ENCODE peak calls at places on chromosome 20, in eight cellular contexts. V is left ventricle myocardium inferior, G is lower leg skin, Z is fibroblast of the aortic adventitia, H is heart right ventricle, P is brain microvascular endothelial cell, R is psoas muscle, S is left lung. O is an unnamed sample.

GRCh38 chr20:33601016-33601415 is 61.1 kb upstream of the C20orf144 start:
- DNase-seq in V (no peak), G (no peak), Z (no peak), H (no peak), P (no peak), R (no peak), S (no peak), O (no peak)

GRCh38 chr20:50992733-50993457 is 30.0 kb downstream of the KCNG1 start:
- DNase-seq in V (no peak), G (no peak), Z (peak; percentile 76), H (no peak), P (peak; percentile 85), R (no peak), S (no peak), O (peak; percentile 72)

GRCh38 chr20:2874456-2874855 is 1.2 kb downstream of the PTPRA start:
- DNase-seq in V (no peak), G (no peak), Z (peak; percentile 8), H (no peak), P (no peak), R (no peak), S (no peak), O (no peak)

GRCh38 chr20:1945134-1945618 is 48.7 kb downstream of the PDYN start:
- DNase-seq in V (peak; percentile 41), G (peak; percentile 78), Z (peak; percentile 64), H (peak; percentile 35), P (no peak), R (peak; percentile 85), S (peak; percentile 87), O (no peak)

GRCh38 chr20:52247548-52247947 is 56.0 kb upstream of the ZFP64 start:
- DNase-seq in V (no peak), G (no peak), Z (no peak), H (no peak), P (no peak), R (no peak), S (no peak), O (no peak)

GRCh38 chr20:53642196-53643030 is 48.8 kb upstream of the ZNF217 start:
- DNase-seq in V (no peak), G (peak; percentile 42), Z (peak; percentile 61), H (peak; percentile 38), P (peak; percentile 79), R (no peak), S (no peak), O (no peak)

GRCh38 chr20:50224553-50225255 is 34.1 kb downstream of the CEBPB start:
- DNase-seq in V (peak; percentile 61), G (peak; percentile 81), Z (peak; percentile 98), H (peak; percentile 68), P (peak; percentile 43), R (peak; percentile 86), S (no peak), O (no peak)

GRCh38 chr20:52984451-52984810 is 12.3 kb downstream of the TSHZ2 start:
- DNase-seq in V (no peak), G (no peak), Z (no peak), H (no peak), P (no peak), R (no peak), S (peak; percentile 43), O (no peak)

GRCh38 chr20:52766645-52767435 is 205.3 kb upstream of the TSHZ2 start:
- DNase-seq in V (peak; percentile 27), G (no peak), Z (no peak), H (no peak), P (no peak), R (no peak), S (no peak), O (no peak)

GRCh38 chr20:37408930-37409210 is 62.9 kb downstream of the SRC start:
- DNase-seq in V (no peak), G (no peak), Z (no peak), H (no peak), P (no peak), R (no peak), S (no peak), O (no peak)

GRCh38 chr20:46923550-46923949 is 28.9 kb downstream of the EYA2 start:
- DNase-seq in V (no peak), G (no peak), Z (no peak), H (no peak), P (no peak), R (no peak), S (no peak), O (no peak)

GRCh38 chr20:25695532-25696383 is 895 bp downstream of the ZNF337 start:
- DNase-seq in V (no peak), G (peak; percentile 24), Z (peak; percentile 14), H (peak; percentile 30), P (no peak), R (no peak), S (no peak), O (no peak)

GRCh38 chr20:3749689-3750639 is 17.5 kb downstream of the HSPA12B start:
- DNase-seq in V (no peak), G (no peak), Z (no peak), H (no peak), P (no peak), R (no peak), S (peak; percentile 87), O (no peak)

GRCh38 chr20:61404311-61404710 is 152.2 kb downstream of the CDH4 start:
- DNase-seq in V (no peak), G (no peak), Z (no peak), H (no peak), P (no peak), R (no peak), S (no peak), O (no peak)

DNA sequence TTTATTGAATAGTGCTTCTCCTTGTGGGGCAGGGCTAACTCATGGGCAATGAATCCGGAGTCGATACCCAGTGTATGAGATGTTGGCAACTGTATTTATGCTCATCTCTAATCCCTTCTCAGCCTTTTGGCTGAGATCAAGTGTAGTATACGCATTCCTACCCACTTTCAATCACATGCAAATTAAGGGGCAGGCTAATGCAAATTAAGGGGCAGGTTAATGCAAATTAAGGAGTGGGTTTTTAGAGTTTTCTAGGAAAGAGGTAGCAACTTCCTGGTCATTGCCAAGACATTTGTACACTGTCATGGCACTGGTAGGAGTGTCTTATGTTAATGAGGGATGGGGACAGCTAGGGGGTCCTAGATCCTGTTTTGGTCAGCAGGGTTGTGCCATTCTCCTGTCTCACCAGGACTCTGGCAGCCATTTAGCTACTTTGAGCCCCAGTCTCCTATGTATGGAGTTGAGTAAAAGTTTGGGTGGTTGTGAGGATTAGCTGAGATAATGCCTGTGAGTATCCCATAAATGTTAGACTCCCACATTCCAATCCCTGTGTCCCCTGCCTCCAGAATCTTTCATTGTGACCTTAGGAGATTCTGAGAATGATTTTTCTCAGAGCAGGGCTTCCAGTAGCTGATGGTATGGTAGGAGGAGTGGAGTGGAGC is at the start of gene CNBD2:
- DNase-seq in V (no peak), G (no peak), Z (no peak), H (no peak), P (no peak), R (no peak), S (no peak), O (no peak)
- H3K4me3 ChIP-seq in V (no peak within 1 kb of the TSS), G (no peak within 1 kb of the TSS), Z (no peak within 1 kb of the TSS), H (no peak within 1 kb of the TSS), P (no peak within 1 kb of the TSS), R (no peak within 1 kb of the TSS), S (no peak within 1 kb of the TSS), O (no peak within 1 kb of the TSS)

DNA sequence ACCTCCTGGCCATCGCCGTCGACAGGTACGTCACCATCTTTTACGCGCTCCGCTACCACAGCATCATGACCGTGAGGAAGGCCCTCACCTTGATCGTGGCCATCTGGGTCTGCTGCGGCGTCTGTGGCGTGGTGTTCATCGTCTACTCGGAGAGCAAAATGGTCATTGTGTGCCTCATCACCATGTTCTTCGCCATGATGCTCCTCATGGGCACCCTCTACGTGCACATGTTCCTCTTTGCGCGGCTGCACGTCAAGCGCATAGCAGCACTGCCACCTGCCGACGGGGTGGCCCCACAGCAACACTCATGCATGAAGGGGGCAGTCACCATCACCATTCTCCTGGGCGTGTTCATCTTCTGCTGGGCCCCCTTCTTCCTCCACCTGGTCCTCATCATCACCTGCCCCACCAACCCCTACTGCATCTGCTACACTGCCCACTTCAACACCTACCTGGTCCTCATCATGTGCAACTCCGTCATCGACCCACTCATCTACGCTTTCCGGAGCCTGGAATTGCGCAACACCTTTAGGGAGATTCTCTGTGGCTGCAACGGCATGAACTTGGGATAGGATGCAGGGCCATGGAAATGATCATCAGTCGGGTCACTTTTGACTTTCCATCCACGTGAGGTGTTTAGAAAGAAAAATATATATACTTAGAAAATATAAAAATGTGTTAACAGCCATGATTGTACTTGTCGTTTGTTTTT is 868 bp downstream of the MC3R start:
- DNase-seq in V (no peak), G (no peak), Z (no peak), H (no peak), P (no peak), R (peak; percentile 12), S (peak; percentile 67), O (no peak)
- TF ChIP-seq CTCF in V (peak; percentile 44), G (no peak), Z (no peak), H (peak; percentile 7), P (peak; percentile 23), R (no peak), S (no peak), O (peak; percentile 74)

GRCh38 chr20:56816349-56816748 is 187.2 kb downstream of the TFAP2C start:
- DNase-seq in V (no peak), G (no peak), Z (no peak), H (no peak), P (no peak), R (no peak), S (no peak), O (no peak)

GRCh38 chr20:56820984-56821383 is 191.9 kb downstream of the TFAP2C start:
- DNase-seq in V (no peak), G (no peak), Z (no peak), H (no peak), P (no peak), R (no peak), S (no peak), O (no peak)

GRCh38 chr20:56815796-56816195 is 186.7 kb downstream of the TFAP2C start:
- DNase-seq in V (no peak), G (no peak), Z (no peak), H (no peak), P (no peak), R (no peak), S (no peak), O (no peak)

GRCh38 chr20:56817780-56818675 is 188.9 kb downstream of the TFAP2C start:
- DNase-seq in V (no peak), G (no peak), Z (no peak), H (no peak), P (no peak), R (no peak), S (no peak), O (no peak)
- H3K4me3 ChIP-seq in V (no peak overlapping the region), G (no peak overlapping the region), Z (no peak overlapping the region), H (no peak overlapping the region), P (no peak overlapping the region), R (no peak overlapping the region), S (no peak overlapping the region), O (no peak overlapping the region)

GRCh38 chr20:63497946-63498935 is 642 bp downstream of the EEF1A2 start:
- DNase-seq in V (peak; percentile 68), G (no peak), Z (no peak), H (no peak), P (peak; percentile 13), R (peak; percentile 82), S (peak; percentile 84), O (no peak)

GRCh38 chr20:63497138-63497945 is 1.5 kb downstream of the EEF1A2 start:
- DNase-seq in V (peak; percentile 58), G (no peak), Z (no peak), H (no peak), P (no peak), R (peak; percentile 55), S (peak; percentile 55), O (no peak)

GRCh38 chr20:63500151-63500901 is 1.4 kb upstream of the EEF1A2 start:
- DNase-seq in V (no peak), G (no peak), Z (no peak), H (no peak), P (no peak), R (no peak), S (peak; percentile 70), O (no peak)

GRCh38 chr20:63499333-63499969 is 568 bp upstream of the EEF1A2 start:
- DNase-seq in V (no peak), G (no peak), Z (no peak), H (no peak), P (no peak), R (no peak), S (peak; percentile 70), O (no peak)

GRCh38 chr20:63498950-63499332 is at the start of gene EEF1A2:
- DNase-seq in V (peak; percentile 57), G (no peak), Z (no peak), H (no peak), P (no peak), R (peak; percentile 76), S (peak; percentile 79), O (no peak)
- TF ChIP-seq CTCF in V (peak; percentile 48), G (no peak), Z (peak; percentile 19), H (peak; percentile 23), P (no peak), R (peak; percentile 37), S (no peak), O (peak; percentile 64)

O was measured in LNCaP clone FGC.